ENCODE peak calls at places on chromosomes 16 and 17, in six cellular contexts. E is activated CD4-positive, alpha-beta T cell treated with anti-CD3 and anti-CD28 coated beads for 48 hours; F is psoas muscle; I is naive B cell; G is GF-D8; L is adipocyte. S is an unnamed sample.

GRCh38 chr17:17236295-17237025 is 508 bp downstream of the FLCN start:
- DNase-seq in G (no peak), L (peak), F (no peak), I (peak), E (no peak), S (peak)

GRCh38 chr17:6450926-6451717 is 6.9 kb downstream of the PIMREG start:
- DNase-seq in G (no peak), E (no peak), L (no peak), I (no peak), F (no peak), S (no peak)

GRCh38 chr16:10787304-10787703 is 31.3 kb downstream of the TVP23A start:
- DNase-seq in F (no peak), G (no peak), I (peak), L (no peak), E (no peak), S (no peak)

GRCh38 chr17:36017799-36018198 is at the start of gene CCL23:
- DNase-seq in L (no peak), E (no peak), I (no peak), F (no peak), G (no peak), S (no peak)

GRCh38 chr16:11231367-11231970 is 24.5 kb downstream of the SOCS1 start:
- DNase-seq in E (no peak), F (no peak), I (no peak), G (no peak), L (no peak), S (no peak)

GRCh38 chr17:82449136-82449882 is 1.2 kb downstream of the CYBC1 start:
- DNase-seq in L (no peak), E (peak), F (no peak), I (peak), G (peak), S (peak)

GRCh38 chr17:50258647-50259483 is 15.4 kb upstream of the TMEM92 start:
- DNase-seq in L (peak), G (no peak), I (no peak), F (no peak), E (no peak), S (no peak)

GRCh38 chr17:40806131-40806530 is 6.4 kb upstream of the KRT28 start:
- DNase-seq in L (no peak), I (no peak), E (no peak), G (no peak), F (no peak), S (no peak)

GRCh38 chr16:55048745-55049144 is 118.1 kb downstream of the IRX5 start:
- DNase-seq in E (no peak), L (no peak), I (no peak), G (no peak), F (no peak), S (no peak)

GRCh38 chr17:17890773-17891759 is 54.3 kb upstream of the SREBF1 start:
- DNase-seq in L (peak), G (no peak), E (peak), F (peak), I (peak), S (peak)

GRCh38 chr17:29766796-29767327 is 144.2 kb upstream of the CORO6 start:
- DNase-seq in F (no peak), G (no peak), E (no peak), L (peak), I (no peak), S (no peak)

GRCh38 chr16:81626181-81626674 is 152.9 kb upstream of the PLCG2 start:
- DNase-seq in L (no peak), F (no peak), E (peak), I (no peak), G (no peak), S (no peak)

GRCh38 chr17:63740464-63741181 is 976 bp downstream of the STRADA start:
- DNase-seq in I (no peak), E (no peak), L (peak), G (peak), F (no peak), S (no peak)

GRCh38 chr17:76961869-76962268 is 93.7 kb downstream of the MGAT5B start:
- DNase-seq in I (no peak), L (no peak), G (no peak), F (no peak), E (no peak), S (no peak)

GRCh38 chr17:39455919-39456318 is 4.9 kb upstream of the MED1 start:
- DNase-seq in E (no peak), G (no peak), I (no peak), F (no peak), L (no peak), S (no peak)

GRCh38 chr16:1773703-1774455 is 945 bp upstream of the MRPS34 start:
- DNase-seq in G (no peak), F (peak), I (no peak), E (peak), L (peak), S (no peak)

GRCh38 chr16:10995555-10995954 is 51.2 kb downstream of the CLEC16A start:
- DNase-seq in F (no peak), L (no peak), G (no peak), I (no peak), E (no peak), S (no peak)

GRCh38 chr17:28500712-28501379 is 5.3 kb upstream of the FOXN1 start:
- DNase-seq in G (no peak), I (no peak), L (no peak), E (no peak), F (no peak), S (no peak)

GRCh38 chr16:90077757-90078593 is 844 bp upstream of the PRDM7 start:
- DNase-seq in G (peak), E (peak), F (no peak), I (peak), L (peak), S (peak)

GRCh38 chr17:12022310-12022709 is 1.6 kb downstream of the MAP2K4 start:
- DNase-seq in E (no peak), I (no peak), G (no peak), F (no peak), L (peak), S (no peak)

GRCh38 chr17:39659286-39660010 is 5.7 kb upstream of the TCAP start:
- DNase-seq in L (no peak), F (no peak), I (peak), G (no peak), E (no peak), S (no peak)

GRCh38 chr17:33838281-33838680 is 416.8 kb upstream of the CCL2 start:
- DNase-seq in I (no peak), G (no peak), F (no peak), L (no peak), E (no peak), S (no peak)

GRCh38 chr17:8975091-8975707 is 9.7 kb upstream of the PIK3R5 start:
- DNase-seq in L (no peak), I (no peak), E (no peak), F (no peak), G (no peak), S (no peak)

GRCh38 chr17:66115246-66115645 is 76.7 kb downstream of the CEP112 start:
- DNase-seq in F (no peak), E (no peak), I (no peak), L (peak), G (no peak), S (no peak)

GRCh38 chr17:74919440-74920305 is 3.4 kb downstream of the USH1G start:
- DNase-seq in E (peak), G (no peak), I (no peak), F (no peak), L (no peak), S (no peak)

GRCh38 chr16:54288592-54289241 is 2.1 kb upstream of the IRX3 start:
- DNase-seq in G (no peak), F (no peak), E (no peak), L (no peak), I (no peak), S (no peak)

GRCh38 chr17:21209511-21210175 is 4.3 kb downstream of the TMEM11 start:
- DNase-seq in G (no peak), E (no peak), F (peak), I (no peak), L (no peak), S (no peak)

GRCh38 chr16:76303637-76304314 is 26.6 kb downstream of the CNTNAP4 start:
- DNase-seq in E (no peak), L (peak), G (no peak), F (no peak), I (no peak), S (no peak)

GRCh38 chr16:69514366-69514765 is 51.4 kb upstream of the NFAT5 start:
- DNase-seq in E (no peak), F (no peak), G (no peak), I (no peak), L (no peak), S (no peak)

S was measured in central memory CD4-positive, alpha-beta T cell.